ENCODE peak calls at places on chromosomes 1 and 21, in five cellular contexts. S is mesothelial cell of epicardium; D is pons; A is stimulated activated CD8-positive, alpha-beta memory T cell treated with anti-CD3 and anti-CD28 coated beads, Interleukin-7, amount 100 ng/mL, for 1 hour; W is A549. H is an unnamed sample.

GRCh38 chr1:10635385-10635896 is 160.7 kb downstream of the PEX14 start:
- DNase-seq in S (no peak), D (no peak), A (no peak), W (no peak), H (no peak)

GRCh38 chr1:3746784-3747521 is 5.3 kb upstream of the CCDC27 start:
- DNase-seq in S (peak), D (peak), A (peak), W (peak), H (peak)

GRCh38 chr1:53618218-53619087 is 120.5 kb downstream of the GLIS1 start:
- DNase-seq in S (no peak), D (no peak), A (no peak), W (no peak), H (no peak)

GRCh38 chr1:66705100-66705499 is 47.2 kb upstream of the DYNLT5 start:
- DNase-seq in S (no peak), D (peak), A (no peak), W (peak), H (no peak)

GRCh38 chr1:67630438-67631045 is 54.5 kb upstream of the GADD45A start:
- DNase-seq in S (no peak), D (no peak), A (no peak), W (no peak), H (no peak)

GRCh38 chr1:109628540-109629321 is 9.1 kb downstream of the AMPD2 start:
- DNase-seq in S (no peak), D (no peak), A (no peak), W (peak), H (peak)

GRCh38 chr1:209584186-209584776 is 767 bp downstream of the CAMK1G start:
- DNase-seq in S (no peak), D (no peak), A (no peak), W (no peak), H (no peak)

GRCh38 chr1:55060133-55060999 is 21.0 kb downstream of the PCSK9 start:
- DNase-seq in S (no peak), D (no peak), A (no peak), W (no peak), H (no peak)

GRCh38 chr1:62437273-62437945 is 560 bp downstream of the USP1 start:
- DNase-seq in S (no peak), D (peak), A (peak), W (no peak), H (no peak)

GRCh38 chr1:53390261-53390660 is 62.4 kb upstream of the LRP8 start:
- DNase-seq in S (no peak), D (peak), A (no peak), W (no peak), H (no peak)

GRCh38 chr21:26513212-26513611 is 59.9 kb downstream of the CYYR1 start:
- DNase-seq in S (no peak), D (no peak), A (no peak), W (no peak), H (no peak)

GRCh38 chr1:98048234-98048633 is 127.4 kb upstream of the DPYD start:
- DNase-seq in S (peak), D (peak), A (peak), W (peak), H (peak)

GRCh38 chr1:224739303-224739996 is 123.3 kb downstream of the CNIH3 start:
- DNase-seq in S (no peak), D (no peak), A (no peak), W (no peak), H (no peak)

GRCh38 chr1:26768755-26769154 is 19.0 kb upstream of the PIGV start:
- DNase-seq in S (no peak), D (no peak), A (no peak), W (no peak), H (peak)

GRCh38 chr1:204711947-204712701 is 26.6 kb upstream of the LRRN2 start:
- DNase-seq in S (no peak), D (no peak), A (no peak), W (no peak), H (no peak)

GRCh38 chr1:175599212-175599681 is 144.1 kb downstream of the TNR start:
- DNase-seq in S (no peak), D (no peak), A (no peak), W (no peak), H (no peak)

GRCh38 chr1:43786201-43786958 is 79.0 kb downstream of the ST3GAL3 start:
- DNase-seq in S (no peak), D (no peak), A (no peak), W (no peak), H (no peak)

GRCh38 chr1:44619261-44619900 is 54.9 kb downstream of the TMEM53 start:
- DNase-seq in S (no peak), D (no peak), A (no peak), W (no peak), H (peak)

GRCh38 chr1:209787551-209787950 is 3.2 kb upstream of the C1orf74 start:
- DNase-seq in S (no peak), D (no peak), A (no peak), W (peak), H (no peak)